ENCODE peak calls at places on chromosomes 4 and X, in eight cellular contexts. X, V, F, W, T, C, O and G are unnamed samples. For H3K9me3, the result is how much of the 10 kb centered on the place peaks cover.

GRCh38 chrX:64805683-64806082 is 170.6 kb downstream of the ZC4H2 start:
- DNase-seq in C (no peak), F (no peak), X (no peak), T (no peak), O (no peak), W (no peak), V (no peak), G (no peak)

GRCh38 chr4:21470531-21470930 is 478.0 kb downstream of the KCNIP4 start:
- DNase-seq in T (no peak), F (no peak), V (no peak), O (no peak), C (no peak), X (no peak), W (no peak), G (no peak)

GRCh38 chr4:158208931-158209640 is 1.2 kb upstream of the TMEM144 start:
- DNase-seq in X (no peak), F (no peak), V (no peak), O (no peak), T (no peak), W (no peak), C (no peak), G (no peak)

GRCh38 chr4:80610845-80611244 is 275.3 kb downstream of the CFAP299 start:
- DNase-seq in T (no peak), W (no peak), V (no peak), F (no peak), O (no peak), C (no peak), X (no peak), G (no peak)

GRCh38 chr4:2047781-2048581 is 11.1 kb upstream of the NAT8L start:
- DNase-seq in C (no peak), T (peak), V (no peak), F (no peak), X (peak), O (no peak), W (peak), G (no peak)

GRCh38 chr4:119025916-119026661 is 109.5 kb upstream of the MYOZ2 start:
- DNase-seq in X (no peak), O (peak), C (no peak), W (peak), V (peak), T (no peak), F (peak), G (peak)

GRCh38 chrX:125132274-125132673 is 187.4 kb upstream of the TEX13C start:
- DNase-seq in V (no peak), O (peak), X (no peak), F (no peak), W (no peak), C (no peak), T (no peak), G (no peak)

GRCh38 chr4:111556141-111556781 is 589.0 kb upstream of the FAM241A start:
- DNase-seq in O (no peak), W (no peak), C (no peak), V (no peak), F (no peak), X (no peak), T (no peak), G (no peak)

GRCh38 chr4:89001647-89002518 is 55.1 kb downstream of the FAM13A start:
- DNase-seq in W (no peak), T (no peak), O (no peak), V (no peak), C (peak), X (no peak), F (no peak), G (no peak)

GRCh38 chrX:125651426-125651825 is 331.8 kb downstream of the TEX13C start:
- DNase-seq in V (no peak), W (no peak), F (no peak), C (no peak), O (no peak), X (no peak), T (no peak), G (no peak)

GRCh38 chrX:71870337-71871098 is 40.1 kb upstream of the NHSL2 start:
- DNase-seq in W (no peak), X (no peak), C (peak), V (no peak), F (peak), O (peak), T (no peak), G (no peak)

GRCh38 chr4:157221895-157222763 is 1.6 kb downstream of the GRIA2 start:
- DNase-seq in O (no peak), C (peak), X (no peak), F (no peak), V (no peak), T (no peak), W (no peak), G (no peak)

GRCh38 chr4:35730414-35730813 is 513.9 kb downstream of the ARAP2 start:
- DNase-seq in C (peak), T (no peak), X (no peak), F (no peak), O (no peak), V (no peak), W (no peak), G (no peak)

GRCh38 chrX:86028681-86029080 is 18.7 kb downstream of the CHM start:
- DNase-seq in X (no peak), F (no peak), W (no peak), O (no peak), C (no peak), V (no peak), T (no peak), G (no peak)

GRCh38 chr4:163649557-163650091 is 155.1 kb downstream of the TMA16 start:
- DNase-seq in F (no peak), V (no peak), W (no peak), C (no peak), T (no peak), X (no peak), O (no peak), G (no peak)

GRCh38 chr4:125191252-125191651 is 123.5 kb upstream of the FAT4 start:
- DNase-seq in W (no peak), T (no peak), F (no peak), O (no peak), V (no peak), C (no peak), X (no peak), G (no peak)

GRCh38 chr4:123350191-123350544 is 46.4 kb upstream of the SPRY1 start:
- DNase-seq in W (no peak), F (peak), T (no peak), C (peak), O (peak), V (no peak), X (no peak), G (no peak)

GRCh38 chr4:112145820-112146813 is 863 bp downstream of the FAM241A start:
- DNase-seq in F (no peak), W (peak), C (peak), V (no peak), X (no peak), O (peak), T (peak), G (no peak)

GRCh38 chr4:4267981-4268380 is 20.0 kb upstream of the TMEM128 start:
- DNase-seq in C (no peak), W (no peak), O (no peak), V (no peak), T (no peak), F (no peak), X (no peak), G (no peak)

GRCh38 chrX:100654256-100654655 is 10.3 kb downstream of the SRPX2 start:
- DNase-seq in V (no peak), X (no peak), T (no peak), F (no peak), O (peak), C (peak), W (no peak), G (no peak)

GRCh38 chrX:80237072-80237471 is 183.2 kb upstream of the TENT5D start:
- DNase-seq in X (no peak), O (peak), F (no peak), T (no peak), V (no peak), C (no peak), W (no peak), G (no peak)

GRCh38 chr4:182142146-182143085 is 100.8 kb upstream of the TENM3 start:
- DNase-seq in F (no peak), X (no peak), V (no peak), W (no peak), O (no peak), C (peak), T (no peak), G (no peak)

GRCh38 chr4:169854090-169854489 is 96.3 kb upstream of the HPF1 start:
- DNase-seq in W (no peak), T (no peak), V (no peak), C (peak), F (no peak), X (no peak), O (no peak), G (no peak)

GRCh38 chr4:182823576-182823975 is 93.6 kb downstream of the DCTD start:
- DNase-seq in O (no peak), C (no peak), X (no peak), F (no peak), V (no peak), W (no peak), T (no peak), G (no peak)

GRCh38 chrX:79408623-79409322 is 41.6 kb upstream of the ITM2A start:
- DNase-seq in T (no peak), F (no peak), X (no peak), O (no peak), W (no peak), C (no peak), V (no peak), G (no peak)

GRCh38 chr4:85398276-85398675 is 76.7 kb upstream of the ARHGAP24 start:
- DNase-seq in F (no peak), V (no peak), T (no peak), X (no peak), W (no peak), C (peak), O (no peak), G (no peak)

GRCh38 chr4:38017579-38017978 is 57.4 kb downstream of the PTTG2 start:
- DNase-seq in F (no peak), V (no peak), O (no peak), W (no peak), C (no peak), T (no peak), X (no peak), G (no peak)

GRCh38 chr4:39883645-39884044 is 94.1 kb downstream of the PDS5A start:
- DNase-seq in W (no peak), F (no peak), T (no peak), C (no peak), V (no peak), O (no peak), X (no peak), G (no peak)

GRCh38 chrX:48580662-48581061 is 6.4 kb downstream of the RBM3 start:
- DNase-seq in X (no peak), V (no peak), C (no peak), T (no peak), W (no peak), O (no peak), F (no peak), G (no peak)

GRCh38 chr4:19455850-19456602 is 795.7 kb upstream of the SLIT2 start:
- DNase-seq in X (no peak), O (no peak), W (no peak), C (no peak), F (peak), T (no peak), V (no peak), G (no peak)

GRCh38 chrX:132216806-132217202 is 2.4 kb downstream of the RAP2C start:
- DNase-seq in F (no peak), O (peak), X (no peak), C (no peak), W (no peak), V (no peak), T (peak), G (no peak)

GRCh38 chr4:38846015-38846414 is 10.6 kb downstream of the TLR6 start:
- DNase-seq in W (no peak), X (no peak), C (no peak), F (no peak), V (no peak), O (no peak), T (no peak), G (no peak)

GRCh38 chrX:31237189-31237588 is 165.3 kb upstream of the FTHL17 start:
- DNase-seq in T (no peak), C (no peak), W (no peak), O (no peak), F (no peak), X (no peak), V (no peak), G (no peak)

GRCh38 chr4:154551872-154552686 is 1.9 kb upstream of the PLRG1 start:
- DNase-seq in T (peak), F (peak), O (peak), X (peak), C (peak), W (peak), V (peak), G (peak)

GRCh38 chr4:77989986-77990385 is 67.1 kb upstream of the FRAS1 start:
- DNase-seq in X (no peak), T (no peak), W (no peak), F (no peak), C (no peak), V (no peak), O (no peak), G (no peak)

GRCh38 chr4:14000091-14000814 is 372.7 kb upstream of the BOD1L1 start:
- DNase-seq in X (no peak), C (no peak), T (no peak), O (no peak), V (no peak), F (no peak), W (no peak), G (no peak)

GRCh38 chr4:109738104-109738872 is 8.4 kb upstream of the PLA2G12A start:
- DNase-seq in F (no peak), T (no peak), V (no peak), X (no peak), O (no peak), W (no peak), C (no peak), G (no peak)

GRCh38 chr4:21765810-21766407 is 182.7 kb downstream of the KCNIP4 start:
- DNase-seq in W (no peak), O (peak), V (no peak), X (no peak), T (no peak), F (peak), C (peak), G (peak)

DNA sequence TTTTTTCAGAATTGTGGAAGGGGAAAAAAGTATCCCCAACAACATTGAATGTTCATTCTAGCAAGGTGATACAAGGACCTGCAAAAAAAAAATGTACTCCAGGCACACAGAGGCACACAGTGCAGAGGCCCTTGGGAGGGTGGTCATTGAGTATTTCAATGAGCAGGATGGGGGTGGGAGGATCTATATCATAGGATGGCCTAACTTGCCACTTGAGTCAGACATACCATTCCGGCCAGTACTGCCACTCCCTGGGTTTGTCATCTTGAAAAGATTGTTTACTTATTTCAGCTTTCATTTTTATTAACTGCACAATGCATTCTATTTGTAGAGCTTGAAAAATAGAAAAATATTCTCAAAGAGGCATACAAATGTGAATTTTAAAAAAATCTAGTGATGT is 18.7 kb downstream of the ZNF595 start:
- DNase-seq in O (no peak), F (no peak), W (no peak), X (no peak), T (no peak), C (no peak), V (no peak), G (no peak)
- H3K9me3 ChIP-seq in O (half or more), F (under half), W (under half), X (half or more), T (under half), C (under half), V (under half), G (half or more)

GRCh38 chr4:762211-763190 is 56.9 kb downstream of the PCGF3 start:
- DNase-seq in W (no peak), V (no peak), X (no peak), C (no peak), O (peak), F (no peak), T (no peak), G (no peak)

GRCh38 chr4:763922-764321 is 58.3 kb downstream of the PCGF3 start:
- DNase-seq in W (no peak), C (no peak), T (no peak), O (no peak), X (no peak), F (no peak), V (no peak), G (no peak)

GRCh38 chr4:764405-765169 is 59.0 kb downstream of the PCGF3 start:
- DNase-seq in X (no peak), V (no peak), O (no peak), W (no peak), F (no peak), T (no peak), C (no peak), G (no peak)

GRCh38 chr4:761739-762138 is 56.1 kb downstream of the PCGF3 start:
- DNase-seq in X (no peak), O (no peak), V (no peak), T (no peak), W (no peak), F (no peak), C (no peak), G (no peak)

GRCh38 chr4:763191-763810 is 57.7 kb downstream of the PCGF3 start:
- DNase-seq in V (no peak), X (no peak), C (no peak), O (no peak), T (no peak), W (no peak), F (no peak), G (no peak)
- H3K27ac ChIP-seq in V (no peak), X (no peak), C (peak), O (no peak), T (no peak), W (no peak), F (no peak), G (no peak)

DNA sequence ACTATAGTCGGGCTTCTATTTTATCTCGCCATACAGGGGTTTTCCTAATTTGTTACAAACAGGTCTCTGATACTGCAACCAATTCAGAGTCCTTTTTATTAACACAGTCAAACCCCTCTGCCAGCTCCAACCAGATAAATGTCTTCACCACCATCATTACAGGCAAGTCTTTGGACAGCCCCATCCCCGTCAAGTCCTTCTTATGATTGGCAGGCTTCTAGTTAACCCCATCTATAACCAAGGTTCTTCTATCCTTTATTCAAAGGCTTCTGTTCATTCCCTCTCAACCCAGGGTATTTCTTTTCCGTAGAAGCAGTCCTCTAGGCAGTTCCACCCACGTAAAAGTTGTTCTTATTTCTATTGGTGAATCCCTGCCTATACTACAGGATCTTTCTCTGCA is 29.9 kb upstream of the FOXR2 start:
- DNase-seq in C (no peak), F (no peak), V (no peak), X (no peak), W (no peak), T (no peak), O (no peak), G (no peak)
- H3K9me3 ChIP-seq in C (under half), F (under half), V (under half), X (under half), W (under half), T (under half), O (under half), G (under half)

GRCh38 chr4:24794111-24794860 is 1.1 kb upstream of the SOD3 start:
- DNase-seq in V (peak), T (no peak), F (no peak), W (peak), C (peak), O (no peak), X (peak), G (no peak)
- H3K27ac ChIP-seq in V (peak), T (no peak), F (no peak), W (peak), C (peak), O (no peak), X (peak), G (no peak)

DNA sequence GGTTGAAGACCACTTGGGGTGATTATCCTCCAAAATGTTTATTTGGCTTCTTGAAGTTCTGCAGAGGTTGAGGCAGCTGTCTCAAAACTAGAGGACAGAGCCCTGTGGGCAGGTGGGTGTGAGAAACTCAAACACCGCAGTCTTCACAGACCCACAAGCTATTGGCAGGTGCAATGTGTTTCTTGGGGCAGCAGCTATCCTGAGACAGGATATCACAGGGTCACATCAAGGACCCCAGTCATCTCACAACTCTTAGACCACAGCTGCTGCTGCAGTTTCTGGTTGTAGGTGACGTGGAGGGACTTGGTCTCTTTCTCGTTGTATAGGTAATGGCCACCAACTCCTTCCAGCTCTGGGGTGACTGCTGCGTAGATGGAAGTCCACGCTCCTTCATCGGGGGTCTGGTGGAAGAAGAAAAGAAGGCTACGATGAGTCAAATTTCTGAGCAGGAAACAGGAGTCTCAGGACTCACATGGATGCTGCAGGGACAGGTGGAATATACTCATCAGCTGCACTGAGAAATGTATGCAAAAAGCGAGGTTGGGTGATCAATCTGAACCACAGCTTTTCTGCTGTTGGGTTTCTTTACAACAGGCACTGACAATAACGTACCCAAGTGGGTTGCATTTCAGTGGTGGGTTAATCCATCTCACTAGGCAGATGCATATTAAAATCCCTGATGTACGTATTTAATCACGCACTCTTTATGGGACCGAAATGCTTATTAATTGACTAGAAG is 279.8 kb downstream of the DHRSX start:
- DNase-seq in X (peak), O (no peak), W (no peak), C (no peak), F (no peak), T (no peak), V (no peak), G (no peak)
- H3K9me3 ChIP-seq in X (under half), O (under half), W (under half), C (under half), F (under half), T (under half), V (under half), G (under half)

DNA sequence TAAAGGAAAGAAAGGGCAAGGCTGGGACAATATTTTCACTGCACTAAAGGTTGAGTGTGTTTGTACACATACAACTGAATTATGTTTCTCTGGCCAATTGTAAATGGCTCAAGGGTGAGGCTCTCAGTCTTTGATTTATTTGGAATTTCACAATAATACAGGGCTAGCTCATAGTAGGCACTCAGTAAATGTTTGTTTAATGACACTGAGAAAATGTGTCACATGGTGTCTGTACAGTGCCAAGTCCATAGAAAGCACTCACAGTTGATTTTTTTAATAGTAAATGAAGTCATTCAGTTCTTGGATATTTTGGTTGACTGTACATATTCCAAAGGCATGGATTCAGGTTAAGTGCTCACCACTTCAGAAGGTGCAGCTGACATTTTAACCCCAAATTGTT is 176.3 kb downstream of the IL1RAPL2 start:
- DNase-seq in T (no peak), C (no peak), O (peak), F (no peak), V (no peak), X (no peak), W (no peak), G (no peak)
- H3K27ac ChIP-seq in T (no peak), C (no peak), O (no peak), F (no peak), V (no peak), X (no peak), W (no peak), G (no peak)

GRCh38 chrX:148371251-148371650 is 129.2 kb upstream of the AFF2 start:
- DNase-seq in W (no peak), T (no peak), X (no peak), C (no peak), V (no peak), O (no peak), F (no peak), G (no peak)
- H3K9me3 ChIP-seq in W (under half), T (under half), X (under half), C (under half), V (under half), O (under half), F (under half), G (under half)